ENCODE peak calls at places on chromosomes 5 and 9, in ten cellular contexts. W, S, N, G, T, K, B, F, C and H are unnamed samples.

GRCh38 chr5:93249651-93250289 is 331.2 kb downstream of the NR2F1-AS1 start:
- DNase-seq in W (no peak), S (peak; percentile 76), N (peak; percentile 38), G (no peak), T (no peak), K (no peak), B (no peak), F (no peak), C (no peak), H (no peak)

GRCh38 chr5:19035816-19036215 is 952.2 kb downstream of the CDH18 start:
- DNase-seq in W (no peak), S (no peak), N (no peak), G (no peak), T (no peak), K (no peak), B (no peak), F (no peak), C (no peak), H (no peak)

GRCh38 chr5:93621340-93621872 is 38.4 kb downstream of the NR2F1 start:
- DNase-seq in W (peak; percentile 77), S (peak; percentile 50), N (no peak), G (peak; percentile 36), T (peak; percentile 97), K (no peak), B (no peak), F (peak; percentile 90), C (no peak), H (peak; percentile 66)

GRCh38 chr9:136587145-136587943 is 41.5 kb upstream of the NOTCH1 start:
- DNase-seq in W (no peak), S (no peak), N (no peak), G (no peak), T (no peak), K (peak; percentile 73), B (no peak), F (no peak), C (no peak), H (no peak)

GRCh38 chr9:76699966-76700365 is 64.3 kb upstream of the PCA3 start:
- DNase-seq in W (no peak), S (no peak), N (peak; percentile 14), G (no peak), T (no peak), K (no peak), B (no peak), F (no peak), C (no peak), H (no peak)

GRCh38 chr5:5291357-5291756 is 131.1 kb upstream of the ICE1 start:
- DNase-seq in W (no peak), S (peak; percentile 37), N (no peak), G (no peak), T (no peak), K (no peak), B (no peak), F (no peak), C (no peak), H (peak; percentile 71)

GRCh38 chr9:71131145-71131544 is 9.7 kb upstream of the TRPM3 start:
- DNase-seq in W (no peak), S (no peak), N (no peak), G (no peak), T (no peak), K (no peak), B (no peak), F (no peak), C (no peak), H (no peak)

GRCh38 chr9:20307662-20308061 is 314.6 kb downstream of the MLLT3 start:
- DNase-seq in W (no peak), S (no peak), N (no peak), G (no peak), T (no peak), K (no peak), B (no peak), F (no peak), C (no peak), H (no peak)

GRCh38 chr5:67315082-67315801 is 118.6 kb upstream of the CD180 start:
- DNase-seq in W (peak; percentile 71), S (peak; percentile 13), N (peak; percentile 86), G (no peak), T (no peak), K (no peak), B (no peak), F (no peak), C (no peak), H (no peak)

GRCh38 chr5:131005963-131006684 is 158.9 kb downstream of the HINT1 start:
- DNase-seq in W (no peak), S (no peak), N (peak; percentile 5), G (no peak), T (no peak), K (no peak), B (no peak), F (no peak), C (no peak), H (no peak)

GRCh38 chr5:173188280-173188679 is 43.9 kb downstream of the BNIP1 start:
- DNase-seq in W (no peak), S (no peak), N (no peak), G (no peak), T (no peak), K (no peak), B (no peak), F (no peak), C (no peak), H (no peak)

GRCh38 chr9:116701940-116702642 is 15.0 kb downstream of the TRIM32 start:
- DNase-seq in W (no peak), S (peak; percentile 12), N (peak; percentile 50), G (no peak), T (no peak), K (no peak), B (no peak), F (no peak), C (no peak), H (no peak)

GRCh38 chr5:44294492-44294891 is 94.7 kb downstream of the FGF10 start:
- DNase-seq in W (no peak), S (peak; percentile 7), N (no peak), G (no peak), T (no peak), K (no peak), B (no peak), F (peak; percentile 53), C (no peak), H (no peak)

GRCh38 chr5:123438902-123439301 is 15.7 kb upstream of the CEP120 start:
- DNase-seq in W (no peak), S (peak; percentile 53), N (peak; percentile 80), G (no peak), T (no peak), K (no peak), B (no peak), F (no peak), C (no peak), H (no peak)

GRCh38 chr5:144191998-144192397 is 21.3 kb downstream of the KCTD16 start:
- DNase-seq in W (no peak), S (peak; percentile 70), N (peak; percentile 85), G (no peak), T (no peak), K (no peak), B (peak; percentile 21), F (no peak), C (peak; percentile 44), H (peak; percentile 59)

GRCh38 chr5:36734422-36734821 is 128.0 kb downstream of the SLC1A3 start:
- DNase-seq in W (no peak), S (peak; percentile 58), N (peak; percentile 38), G (no peak), T (peak; percentile 45), K (no peak), B (no peak), F (no peak), C (no peak), H (peak; percentile 48)

GRCh38 chr9:95007470-95007869 is 281.0 kb downstream of the AOPEP start:
- DNase-seq in W (no peak), S (no peak), N (no peak), G (no peak), T (no peak), K (no peak), B (no peak), F (no peak), C (no peak), H (no peak)

GRCh38 chr9:90881648-90882047 is 80.0 kb downstream of the SYK start:
- DNase-seq in W (no peak), S (no peak), N (no peak), G (no peak), T (no peak), K (no peak), B (no peak), F (no peak), C (no peak), H (no peak)

GRCh38 chr9:112820886-112821285 is 69.8 kb downstream of the SLC46A2 start:
- DNase-seq in W (no peak), S (peak; percentile 25), N (peak; percentile 35), G (no peak), T (no peak), K (no peak), B (no peak), F (no peak), C (no peak), H (no peak)

GRCh38 chr5:113321266-113321665 is 113.5 kb downstream of the TSSK1B start:
- DNase-seq in W (no peak), S (no peak), N (no peak), G (no peak), T (no peak), K (no peak), B (no peak), F (no peak), C (no peak), H (no peak)

GRCh38 chr9:119968837-119969707 is 599.8 kb upstream of the BRINP1 start:
- DNase-seq in W (peak; percentile 33), S (peak; percentile 43), N (peak; percentile 32), G (peak; percentile 65), T (peak; percentile 89), K (peak; percentile 38), B (peak; percentile 13), F (peak; percentile 89), C (peak; percentile 13), H (peak; percentile 60)

GRCh38 chr5:97181856-97182545 is 1.0 kb downstream of the RIOK2 start:
- DNase-seq in W (no peak), S (no peak), N (peak; percentile 72), G (no peak), T (no peak), K (no peak), B (no peak), F (no peak), C (no peak), H (no peak)

GRCh38 chr9:13380903-13381302 is 101.4 kb upstream of the MPDZ start:
- DNase-seq in W (no peak), S (no peak), N (no peak), G (no peak), T (no peak), K (no peak), B (no peak), F (no peak), C (no peak), H (no peak)

GRCh38 chr9:119500072-119500771 is 131.0 kb upstream of the BRINP1 start:
- DNase-seq in W (no peak), S (no peak), N (no peak), G (no peak), T (no peak), K (no peak), B (no peak), F (no peak), C (no peak), H (no peak)

GRCh38 chr5:3375586-3376311 is 219.9 kb upstream of the IRX1 start:
- DNase-seq in W (no peak), S (no peak), N (no peak), G (no peak), T (no peak), K (no peak), B (no peak), F (no peak), C (no peak), H (no peak)

GRCh38 chr5:62432618-62433064 is 20.1 kb downstream of the IPO11 start:
- DNase-seq in W (no peak), S (no peak), N (no peak), G (no peak), T (no peak), K (no peak), B (no peak), F (no peak), C (no peak), H (no peak)

GRCh38 chr5:6644841-6645240 is 11.6 kb downstream of the SRD5A1 start:
- DNase-seq in W (no peak), S (no peak), N (no peak), G (no peak), T (no peak), K (no peak), B (no peak), F (no peak), C (no peak), H (no peak)

GRCh38 chr9:94612071-94612470 is 18.4 kb upstream of the FBP2 start:
- DNase-seq in W (no peak), S (no peak), N (no peak), G (no peak), T (no peak), K (no peak), B (no peak), F (no peak), C (no peak), H (no peak)